ENCODE peak calls at places on chromosome X, in four cellular contexts. B is lower lobe of right lung, K is OCI-LY7, O is adrenal gland. P is an unnamed sample.
A peak's percentile ranks its signal among the peaks of the same experiment; 100 is the strongest.

GRCh38 chrX:73268463-73268862 is 53.8 kb upstream of the NAP1L2 start:
- DNase-seq in K (no peak), B (no peak), O (no peak), P (no peak)

GRCh38 chrX:137988470-137988869 is 422.5 kb downstream of the ZIC3 start:
- DNase-seq in B (no peak), K (no peak), O (no peak), P (no peak)

GRCh38 chrX:137234651-137235402 is 201.0 kb upstream of the GPR101 start:
- DNase-seq in K (no peak), O (no peak), B (no peak), P (no peak)

GRCh38 chrX:20267924-20268701 is 1.4 kb upstream of the RPS6KA3 start:
- DNase-seq in B (peak; percentile 68), K (no peak), O (peak; percentile 61), P (peak; percentile 58)

GRCh38 chrX:39318497-39319343 is 517.5 kb downstream of the MID1IP1 start:
- DNase-seq in K (no peak), O (no peak), B (no peak), P (no peak)

GRCh38 chrX:23317799-23318724 is 16.6 kb upstream of the PTCHD1 start:
- DNase-seq in O (no peak), K (peak; percentile 20), B (no peak), P (no peak)

GRCh38 chrX:134251241-134251640 is 14.3 kb downstream of the CCDC160 start:
- DNase-seq in K (no peak), B (no peak), O (no peak), P (no peak)

GRCh38 chrX:103356897-103357296 is 591 bp downstream of the TCEAL9 start:
- DNase-seq in O (peak; percentile 27), B (no peak), K (no peak), P (peak; percentile 11)

GRCh38 chrX:101619336-101619735 is 1.5 kb upstream of the ARMCX6 start:
- DNase-seq in B (no peak), K (peak; percentile 9), O (no peak), P (no peak)

GRCh38 chrX:663841-664240 is 33.2 kb downstream of the SHOX start:
- DNase-seq in K (no peak), O (no peak), B (no peak), P (no peak)

GRCh38 chrX:71058116-71058515 is 10.0 kb downstream of the SNX12 start:
- DNase-seq in K (no peak), B (no peak), O (no peak), P (no peak)

GRCh38 chrX:39809326-39809725 is 288.4 kb downstream of the BCOR start:
- DNase-seq in B (no peak), O (peak; percentile 27), K (no peak), P (no peak)

GRCh38 chrX:137549846-137550534 is 15.9 kb upstream of the ZIC3 start:
- DNase-seq in O (no peak), B (no peak), K (no peak), P (no peak)

GRCh38 chrX:27619459-27619858 is 29.3 kb downstream of the DCAF8L2 start:
- DNase-seq in B (no peak), K (no peak), O (no peak), P (no peak)

GRCh38 chrX:57595381-57595811 is 3.6 kb downstream of the ZXDB start:
- DNase-seq in O (no peak), B (no peak), K (no peak), P (no peak)

GRCh38 chrX:3244955-3245354 is 101.5 kb downstream of the MXRA5 start:
- DNase-seq in K (no peak), O (no peak), B (no peak), P (no peak)

GRCh38 chrX:153499258-153499657 is 4.5 kb downstream of the BGN start:
- DNase-seq in K (no peak), B (no peak), O (no peak), P (no peak)

GRCh38 chrX:78673256-78673655 is 14.1 kb upstream of the RTL3 start:
- DNase-seq in B (no peak), O (no peak), K (no peak), P (no peak)

GRCh38 chrX:40805404-40805803 is 70.1 kb upstream of the MED14 start:
- DNase-seq in B (no peak), K (no peak), O (no peak), P (no peak)

GRCh38 chrX:63664083-63664482 is 120.9 kb downstream of the ARHGEF9 start:
- DNase-seq in B (no peak), O (no peak), K (no peak), P (no peak)

GRCh38 chrX:137423241-137423640 is 142.7 kb upstream of the ZIC3 start:
- DNase-seq in O (no peak), B (no peak), K (no peak), P (no peak)

GRCh38 chrX:25166145-25166544 is 150.4 kb upstream of the ARX start:
- DNase-seq in K (no peak), O (no peak), B (no peak), P (no peak)

GRCh38 chrX:16712116-16712824 is at the start of gene CTPS2:
- DNase-seq in B (peak; percentile 77), O (peak; percentile 70), K (peak; percentile 66), P (peak; percentile 6)

GRCh38 chrX:132740316-132741123 is 217.9 kb downstream of the HS6ST2 start:
- DNase-seq in O (no peak), B (no peak), K (no peak), P (no peak)

GRCh38 chrX:20641954-20642353 is 375.2 kb upstream of the RPS6KA3 start:
- DNase-seq in B (no peak), O (no peak), K (no peak), P (no peak)

GRCh38 chrX:134580947-134581346 is 77.3 kb downstream of the PLAC1 start:
- DNase-seq in K (no peak), B (no peak), O (no peak), P (no peak)

GRCh38 chrX:40864972-40865371 is 129.6 kb upstream of the MED14 start:
- DNase-seq in B (no peak), O (no peak), K (no peak), P (no peak)

GRCh38 chrX:15146515-15146914 is 123.4 kb downstream of the ASB9 start:
- DNase-seq in B (peak; percentile 38), O (no peak), K (peak; percentile 12), P (no peak)

GRCh38 chrX:40202456-40202855 is 104.7 kb upstream of the BCOR start:
- DNase-seq in O (no peak), B (no peak), K (no peak), P (no peak)

GRCh38 chrX:95754411-95754810 is 930.2 kb upstream of the DIAPH2 start:
- DNase-seq in O (no peak), K (no peak), B (no peak), P (no peak)

DNA sequence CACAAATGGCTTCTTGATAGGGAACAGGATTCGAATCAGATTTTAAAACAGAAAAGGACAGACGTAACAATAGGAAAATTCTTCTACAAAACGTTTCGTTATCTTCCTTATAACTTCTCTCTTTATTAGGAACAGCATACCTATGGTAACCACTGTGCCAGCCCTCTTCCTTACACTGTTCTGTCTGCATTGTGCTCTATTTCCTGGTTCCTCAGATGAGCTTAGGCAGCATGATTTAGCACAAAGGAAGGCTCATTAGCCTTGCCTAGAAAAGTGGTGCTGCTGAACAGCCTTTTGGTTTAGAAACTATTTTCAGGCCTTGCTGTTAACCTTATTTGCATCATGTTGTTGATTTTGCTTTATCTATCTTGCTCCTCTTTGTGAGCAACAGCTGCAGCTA is 70.0 kb upstream of the NRK start:
- DNase-seq in K (no peak), B (no peak), O (no peak), P (no peak)
- H3K27ac ChIP-seq in K (no peak overlapping the region), B (no peak overlapping the region), O (no peak overlapping the region), P (no peak overlapping the region)

GRCh38 chrX:145817666-145818521 is at the start of gene SLITRK2:
- DNase-seq in O (no peak), B (no peak), K (no peak), P (no peak)
- H3K27ac ChIP-seq in O (no peak within 1 kb of the TSS), B (no peak within 1 kb of the TSS), K (no peak within 1 kb of the TSS), P (peak within 1 kb of the TSS; percentile 71)

GRCh38 chrX:13607356-13607995 is 38.1 kb downstream of the EGFL6 start:
- DNase-seq in O (no peak), K (no peak), B (no peak), P (no peak)
- H3K27ac ChIP-seq in O (no peak overlapping the region), K (no peak overlapping the region), B (no peak overlapping the region), P (no peak overlapping the region)

GRCh38 chrX:116009348-116009747 is 161.2 kb upstream of the AGTR2 start:
- DNase-seq in O (no peak), K (no peak), B (no peak), P (no peak)
- H3K27ac ChIP-seq in O (no peak overlapping the region), K (no peak overlapping the region), B (peak overlapping the region; percentile 58), P (no peak overlapping the region)

DNA sequence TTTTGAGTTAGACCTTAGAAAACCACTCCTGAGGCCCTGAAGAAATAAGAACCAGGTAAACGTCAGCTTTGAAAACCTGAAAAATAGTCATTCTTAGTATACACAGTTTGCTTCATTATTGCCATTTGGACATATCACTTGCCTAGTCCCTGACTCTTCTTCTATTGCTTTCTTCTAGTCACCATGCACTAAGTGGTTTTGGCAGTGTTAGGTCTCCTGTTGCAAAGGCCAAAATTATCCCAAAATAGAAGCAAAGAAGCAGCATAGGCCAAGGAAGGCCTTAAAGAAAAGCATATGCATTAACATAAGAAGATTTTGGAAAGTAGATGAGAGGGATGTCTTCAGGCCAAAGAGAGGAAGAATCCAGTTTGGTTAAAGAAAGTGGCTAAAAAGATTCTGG is 24.1 kb upstream of the SMPX start:
- DNase-seq in B (no peak), K (no peak), O (no peak), P (no peak)
- H3K27ac ChIP-seq in B (no peak overlapping the region), K (no peak overlapping the region), O (no peak overlapping the region), P (no peak overlapping the region)

P was measured in substantia nigra.